ENCODE peak calls at places on chromosome 15, in six cellular contexts. H is tibial nerve, B is hepatocyte, X is gastrocnemius medialis, W is colonic mucosa, T is Caco-2. U is an unnamed sample. For H3K4me1, the result is how much of the 10 kb centered on the place peaks cover.

GRCh38 chr15:80710635-80711553 is 15.8 kb downstream of the ABHD17C start:
- DNase-seq in T (no peak), X (no peak), W (no peak), B (no peak), H (no peak), U (no peak)

GRCh38 chr15:78624651-78625590 is 4.1 kb upstream of the CHRNA3 start:
- DNase-seq in H (no peak), W (no peak), B (no peak), T (no peak), X (no peak), U (no peak)

GRCh38 chr15:38517312-38517711 is 47.3 kb downstream of the RASGRP1 start:
- DNase-seq in W (no peak), X (no peak), B (no peak), H (no peak), T (no peak), U (no peak)

GRCh38 chr15:84813931-84814330 is 3.2 kb upstream of the ALPK3 start:
- DNase-seq in T (no peak), X (no peak), B (no peak), H (no peak), W (no peak), U (no peak)

GRCh38 chr15:72086010-72086697 is 31.8 kb downstream of the MYO9A start:
- DNase-seq in T (no peak), W (peak), B (no peak), H (no peak), X (peak), U (no peak)

GRCh38 chr15:69526086-69526485 is 73.5 kb downstream of the RPLP1 start:
- DNase-seq in B (no peak), W (no peak), T (no peak), X (no peak), H (no peak), U (no peak)

GRCh38 chr15:72472907-72473669 is 1.0 kb upstream of the ARIH1 start:
- DNase-seq in B (peak), T (no peak), H (peak), X (no peak), W (no peak), U (no peak)

GRCh38 chr15:99564221-99565030 is 1.4 kb upstream of the MEF2A start:
- DNase-seq in X (peak), W (peak), H (peak), B (peak), T (no peak), U (peak)

GRCh38 chr15:101444015-101444414 is 45.5 kb downstream of the PCSK6 start:
- DNase-seq in X (no peak), W (no peak), T (no peak), B (no peak), H (peak), U (no peak)

GRCh38 chr15:26864664-26865191 is 2.1 kb upstream of the GABRA5 start:
- DNase-seq in X (no peak), W (no peak), H (no peak), T (peak), B (peak), U (no peak)

GRCh38 chr15:41666353-41666920 is 6.2 kb downstream of the MGA start:
- DNase-seq in W (no peak), T (no peak), B (no peak), H (no peak), X (no peak), U (no peak)

GRCh38 chr15:43132830-43133428 is 457 bp upstream of the TMEM62 start:
- DNase-seq in T (peak), B (no peak), W (peak), H (no peak), X (no peak), U (peak)

GRCh38 chr15:64825431-64826294 is at the start of gene PIF1:
- DNase-seq in H (peak), W (peak), B (peak), X (peak), T (peak), U (peak)

GRCh38 chr15:53752406-53752805 is 7.1 kb downstream of the WDR72 start:
- DNase-seq in H (no peak), B (no peak), T (no peak), X (no peak), W (no peak), U (no peak)

GRCh38 chr15:98689431-98689861 is 41.1 kb downstream of the IGF1R start:
- DNase-seq in X (no peak), W (no peak), B (no peak), H (no peak), T (no peak), U (no peak)

GRCh38 chr15:46452297-46452820 is 817.5 kb downstream of the SQOR start:
- DNase-seq in B (no peak), W (no peak), H (no peak), X (no peak), T (no peak), U (no peak)

GRCh38 chr15:76840830-76841460 is 64.2 kb downstream of the SCAPER start:
- DNase-seq in W (no peak), X (no peak), T (peak), H (no peak), B (peak), U (no peak)

GRCh38 chr15:76843269-76843668 is 61.9 kb downstream of the SCAPER start:
- DNase-seq in X (no peak), H (no peak), B (no peak), W (no peak), T (no peak), U (no peak)

GRCh38 chr15:76839173-76839572 is 66.0 kb downstream of the SCAPER start:
- DNase-seq in H (no peak), X (no peak), W (no peak), T (no peak), B (no peak), U (no peak)

GRCh38 chr15:76844096-76844495 is 61.0 kb downstream of the SCAPER start:
- DNase-seq in T (no peak), X (no peak), W (no peak), H (no peak), B (no peak), U (no peak)
- TF ChIP-seq CTCF in T (no peak), X (no peak), W (no peak), H (no peak), B (no peak), U (no peak)

GRCh38 chr15:40100947-40101905 is 7.5 kb downstream of the BMF start:
- DNase-seq in T (no peak), X (no peak), H (no peak), B (no peak), W (no peak), U (no peak)
- H3K4me1 ChIP-seq in T (half or more), X (half or more), H (half or more), B (half or more), W (half or more), U (half or more)

GRCh38 chr15:57079907-57080750 is 161.7 kb downstream of the TCF12 start:
- DNase-seq in T (no peak), X (no peak), H (no peak), W (no peak), B (no peak), U (no peak)
- H3K4me3 ChIP-seq in T (no peak), X (no peak), H (no peak), W (no peak), B (no peak), U (no peak)

GRCh38 chr15:37019479-37020433 is 80.6 kb downstream of the MEIS2 start:
- DNase-seq in H (no peak), X (no peak), B (peak), T (peak), W (no peak), U (no peak)
- TF ChIP-seq CTCF in H (no peak), X (no peak), B (no peak), T (no peak), W (no peak), U (no peak)

GRCh38 chr15:74396146-74396438 is 28.6 kb upstream of the CYP11A1 start:
- DNase-seq in H (no peak), B (no peak), T (no peak), W (no peak), X (no peak), U (no peak)

GRCh38 chr15:74397239-74398068 is 30.0 kb upstream of the CYP11A1 start:
- DNase-seq in H (no peak), T (no peak), X (no peak), W (no peak), B (no peak), U (no peak)

GRCh38 chr15:74396445-74397238 is 29.2 kb upstream of the CYP11A1 start:
- DNase-seq in T (peak), X (no peak), H (no peak), W (no peak), B (peak), U (no peak)

GRCh38 chr15:74394090-74394846 is 26.8 kb upstream of the CYP11A1 start:
- DNase-seq in X (no peak), W (no peak), T (no peak), H (no peak), B (no peak), U (no peak)

GRCh38 chr15:74395319-74396145 is 28.1 kb upstream of the CYP11A1 start:
- DNase-seq in B (no peak), H (no peak), T (no peak), X (no peak), W (no peak), U (no peak)
- H3K4me1 ChIP-seq in B (under half), H (under half), T (half or more), X (under half), W (under half), U (under half)

U was measured in heart right ventricle.